ENCODE peak calls at places on chromosomes 13 and 19, in four cellular contexts. U is Right ventricle myocardium superior, X is AG04449, O is GM18507. M is an unnamed sample.
A peak's percentile ranks its signal among the peaks of the same experiment; 100 is the strongest.

GRCh38 chr19:48487944-48488343 is 18.8 kb downstream of the CYTH2 start:
- DNase-seq in U (peak; percentile 71), X (peak; percentile 36), O (no peak), M (peak; percentile 73)

GRCh38 chr19:16417660-16418596 is 53.8 kb downstream of the EPS15L1 start:
- DNase-seq in U (peak; percentile 85), X (no peak), O (peak; percentile 83), M (peak; percentile 47)

GRCh38 chr13:66805657-66806056 is 424.5 kb downstream of the PCDH9 start:
- DNase-seq in U (no peak), X (no peak), O (no peak), M (peak; percentile 73)

GRCh38 chr19:7998081-7998480 is 7.4 kb downstream of the ELAVL1 start:
- DNase-seq in U (no peak), X (no peak), O (no peak), M (peak; percentile 60)

GRCh38 chr13:23697772-23698313 is 127.6 kb downstream of the TNFRSF19 start:
- DNase-seq in U (no peak), X (no peak), O (no peak), M (no peak)

GRCh38 chr19:10952809-10953208 is 8.0 kb upstream of the SMARCA4 start:
- DNase-seq in U (no peak), X (no peak), O (no peak), M (no peak)

GRCh38 chr19:13241321-13242104 is 91.3 kb downstream of the IER2 start:
- DNase-seq in U (no peak), X (no peak), O (no peak), M (peak; percentile 12)

GRCh38 chr13:110268576-110269185 is 38.3 kb downstream of the COL4A1 start:
- DNase-seq in U (no peak), X (no peak), O (no peak), M (no peak)

GRCh38 chr13:74633734-74634133 is 499.5 kb upstream of the KLF12 start:
- DNase-seq in U (no peak), X (no peak), O (no peak), M (no peak)

GRCh38 chr19:1470864-1471513 is 8.0 kb downstream of the C19orf25 start:
- DNase-seq in U (no peak), X (no peak), O (no peak), M (no peak)

GRCh38 chr13:44801990-44802389 is 187.3 kb downstream of the NUFIP1 start:
- DNase-seq in U (no peak), X (no peak), O (no peak), M (peak; percentile 90)

GRCh38 chr19:52307275-52307674 is 10.3 kb downstream of the ZNF480 start:
- DNase-seq in U (no peak), X (no peak), O (no peak), M (peak; percentile 26)

GRCh38 chr19:13150919-13151604 is 851 bp downstream of the IER2 start:
- DNase-seq in U (peak; percentile 53), X (no peak), O (no peak), M (no peak)

GRCh38 chr13:51113969-51114368 is 2.9 kb upstream of the C13orf42 start:
- DNase-seq in U (no peak), X (no peak), O (no peak), M (no peak)

GRCh38 chr19:48271531-48272151 is 1.8 kb downstream of the ZNF114 start:
- DNase-seq in U (peak; percentile 60), X (no peak), O (peak; percentile 52), M (peak; percentile 48)

GRCh38 chr13:111957913-111958450 is 109.0 kb upstream of the SOX1 start:
- DNase-seq in U (no peak), X (no peak), O (no peak), M (no peak)

GRCh38 chr13:29683041-29683440 is 87.6 kb upstream of the SLC7A1 start:
- DNase-seq in U (no peak), X (no peak), O (no peak), M (no peak)

GRCh38 chr19:34988119-34988518 is 12.0 kb upstream of the GRAMD1A start:
- DNase-seq in U (no peak), X (no peak), O (no peak), M (no peak)

GRCh38 chr19:3266792-3267469 is 42.5 kb downstream of the CELF5 start:
- DNase-seq in U (no peak), X (no peak), O (no peak), M (no peak)

GRCh38 chr13:113758651-113759524 is at the start of gene TMEM255B:
- DNase-seq in U (peak; percentile 92), X (no peak), O (peak; percentile 76), M (peak; percentile 49)

GRCh38 chr19:34837262-34837661 is 64.2 kb upstream of the ZNF599 start:
- DNase-seq in U (peak; percentile 81), X (no peak), O (no peak), M (no peak)

GRCh38 chr13:44406617-44407016 is 33.0 kb downstream of the SERP2 start:
- DNase-seq in U (no peak), X (no peak), O (no peak), M (no peak)

GRCh38 chr19:56125806-56126590 is 4.9 kb upstream of the ZNF787 start:
- DNase-seq in U (no peak), X (no peak), O (no peak), M (no peak)

GRCh38 chr13:68176486-68176885 is 946.4 kb upstream of the PCDH9 start:
- DNase-seq in U (no peak), X (no peak), O (no peak), M (peak; percentile 56)

GRCh38 chr19:53519431-53519830 is 18.5 kb upstream of the ZNF331 start:
- DNase-seq in U (peak; percentile 45), X (no peak), O (no peak), M (no peak)

GRCh38 chr13:20566424-20566916 is 487 bp upstream of the IFT88 start:
- DNase-seq in U (no peak), X (no peak), O (no peak), M (peak; percentile 87)

GRCh38 chr13:98453254-98453843 is 123.6 kb downstream of the STK24 start:
- DNase-seq in U (no peak), X (no peak), O (no peak), M (peak; percentile 28)

GRCh38 chr13:70905035-70905434 is 796.8 kb upstream of the KLHL1 start:
- DNase-seq in U (no peak), X (no peak), O (no peak), M (no peak)

GRCh38 chr19:35099155-35099896 is 16.3 kb upstream of the FXYD3 start:
- DNase-seq in U (no peak), X (no peak), O (no peak), M (no peak)

GRCh38 chr19:39067104-39067503 is 17.1 kb upstream of the ACP7 start:
- DNase-seq in U (no peak), X (no peak), O (no peak), M (no peak)

GRCh38 chr13:46152627-46153328 is 29.2 kb downstream of the LCP1 start:
- DNase-seq in U (no peak), X (no peak), O (no peak), M (no peak)

GRCh38 chr19:13846533-13847032 is 30.4 kb upstream of the NANOS3 start:
- DNase-seq in U (peak; percentile 93), X (no peak), O (peak; percentile 82), M (peak; percentile 74)

GRCh38 chr13:23380534-23380933 is 53.0 kb downstream of the SACS start:
- DNase-seq in U (no peak), X (peak; percentile 41), O (no peak), M (peak; percentile 82)

GRCh38 chr19:6752257-6753177 is 13.0 kb downstream of the TRIP10 start:
- DNase-seq in U (no peak), X (no peak), O (no peak), M (no peak)

GRCh38 chr19:49691243-49692101 is 556 bp downstream of the CPT1C start:
- DNase-seq in U (peak; percentile 80), X (no peak), O (no peak), M (peak; percentile 70)

GRCh38 chr13:84661718-84662117 is 779.4 kb upstream of the SLITRK1 start:
- DNase-seq in U (no peak), X (no peak), O (no peak), M (no peak)

GRCh38 chr13:44868397-44868796 is 120.9 kb downstream of the NUFIP1 start:
- DNase-seq in U (no peak), X (no peak), O (peak; percentile 30), M (no peak)

GRCh38 chr13:50521750-50522149 is 321.7 kb downstream of the DLEU7 start:
- DNase-seq in U (no peak), X (no peak), O (no peak), M (peak; percentile 61)

M was measured in fibroblast of mammary gland.